ENCODE peak calls at places on chromosome 1, in ten cellular contexts. W is RWPE1; A is glomerular endothelial cell; H is T-cell; M is HT1080; E is stimulated activated CD4-positive, alpha-beta T cell treated with anti-CD3 and anti-CD28 coated beads, Interleukin-4, amount 100 ng/mL, for 4 hours; T is OCI-LY7; S is BE2C; F is renal cortical epithelial cell; U is HS-5. P is an unnamed sample.

GRCh38 chr1:46522969-46523320 is 28.5 kb downstream of the KNCN start:
- DNase-seq in W (no peak), A (no peak), H (no peak), M (no peak), E (no peak), T (no peak), S (no peak), F (no peak), U (no peak), P (no peak)

GRCh38 chr1:230112131-230112701 is 45.2 kb downstream of the GALNT2 start:
- DNase-seq in W (no peak), A (no peak), H (no peak), M (no peak), E (no peak), T (peak), S (peak), F (no peak), U (no peak), P (no peak)

GRCh38 chr1:154710091-154710490 is 102.1 kb upstream of the ADAR start:
- DNase-seq in W (no peak), A (no peak), H (no peak), M (no peak), E (no peak), T (no peak), S (no peak), F (no peak), U (no peak), P (no peak)

GRCh38 chr1:41533731-41534080 is 49.2 kb upstream of the EDN2 start:
- DNase-seq in W (no peak), A (no peak), H (no peak), M (no peak), E (no peak), T (no peak), S (no peak), F (no peak), U (no peak), P (no peak)

GRCh38 chr1:72281144-72281543 is 1.2 kb downstream of the NEGR1 start:
- DNase-seq in W (no peak), A (no peak), H (no peak), M (peak), E (no peak), T (no peak), S (no peak), F (no peak), U (no peak), P (no peak)

GRCh38 chr1:12615916-12616708 is 1.9 kb downstream of the DHRS3 start:
- DNase-seq in W (peak), A (no peak), H (no peak), M (peak), E (no peak), T (no peak), S (no peak), F (peak), U (no peak), P (peak)

GRCh38 chr1:94614980-94615379 is 73.4 kb upstream of the F3 start:
- DNase-seq in W (no peak), A (no peak), H (no peak), M (peak), E (no peak), T (no peak), S (no peak), F (no peak), U (no peak), P (no peak)

GRCh38 chr1:246001142-246001812 is 505.8 kb downstream of the SMYD3 start:
- DNase-seq in W (no peak), A (no peak), H (no peak), M (no peak), E (no peak), T (no peak), S (no peak), F (no peak), U (peak), P (no peak)

GRCh38 chr1:10033359-10033845 is 644 bp downstream of the UBE4B start:
- DNase-seq in W (peak), A (no peak), H (no peak), M (no peak), E (no peak), T (peak), S (peak), F (peak), U (no peak), P (no peak)

P was measured in HS-27A.